ENCODE peak calls at places on chromosome 3, in nine cellular contexts. One of them, this sample, is unnamed.

GRCh38 chr3:27713435-27713880 is 8.7 kb downstream of the EOMES start:
- DNase-seq in GM06990: no peak
- DNase-seq in A549: no peak
- DNase-seq in fibroblast of lung: no peak
- DNase-seq in CD8-positive, alpha-beta T cell: no peak
- DNase-seq in fibroblast of pulmonary artery: no peak
- DNase-seq in heart left ventricle: no peak
- DNase-seq in NB4: no peak
- DNase-seq in epithelial cell of proximal tubule: no peak
- DNase-seq in this sample: no peak

GRCh38 chr3:88707837-88708236 is 399.6 kb upstream of the EPHA3 start:
- DNase-seq in GM06990: no peak
- DNase-seq in A549: no peak
- DNase-seq in fibroblast of lung: no peak
- DNase-seq in CD8-positive, alpha-beta T cell: no peak
- DNase-seq in fibroblast of pulmonary artery: no peak
- DNase-seq in heart left ventricle: no peak
- DNase-seq in NB4: no peak
- DNase-seq in epithelial cell of proximal tubule: no peak
- DNase-seq in this sample: no peak

GRCh38 chr3:149473991-149474819 is at the start of gene TM4SF4:
- DNase-seq in GM06990: no peak
- DNase-seq in A549: peak; percentile 69
- DNase-seq in fibroblast of lung: no peak
- DNase-seq in CD8-positive, alpha-beta T cell: no peak
- DNase-seq in fibroblast of pulmonary artery: no peak
- DNase-seq in heart left ventricle: no peak
- DNase-seq in NB4: no peak
- DNase-seq in epithelial cell of proximal tubule: peak; percentile 53
- DNase-seq in this sample: no peak

GRCh38 chr3:43542328-43543043 is 79.3 kb downstream of the ANO10 start:
- DNase-seq in GM06990: no peak
- DNase-seq in A549: no peak
- DNase-seq in fibroblast of lung: no peak
- DNase-seq in CD8-positive, alpha-beta T cell: no peak
- DNase-seq in fibroblast of pulmonary artery: no peak
- DNase-seq in heart left ventricle: no peak
- DNase-seq in NB4: no peak
- DNase-seq in epithelial cell of proximal tubule: no peak
- DNase-seq in this sample: no peak

GRCh38 chr3:46844851-46845250 is 18.4 kb downstream of the MYL3 start:
- DNase-seq in GM06990: no peak
- DNase-seq in A549: no peak
- DNase-seq in fibroblast of lung: peak; percentile 7
- DNase-seq in CD8-positive, alpha-beta T cell: no peak
- DNase-seq in fibroblast of pulmonary artery: no peak
- DNase-seq in heart left ventricle: no peak
- DNase-seq in NB4: no peak
- DNase-seq in epithelial cell of proximal tubule: no peak
- DNase-seq in this sample: no peak

GRCh38 chr3:24305795-24306467 is 188.7 kb downstream of the THRB start:
- DNase-seq in GM06990: no peak
- DNase-seq in A549: no peak
- DNase-seq in fibroblast of lung: peak; percentile 44
- DNase-seq in CD8-positive, alpha-beta T cell: no peak
- DNase-seq in fibroblast of pulmonary artery: peak; percentile 39
- DNase-seq in heart left ventricle: no peak
- DNase-seq in NB4: no peak
- DNase-seq in epithelial cell of proximal tubule: no peak
- DNase-seq in this sample: no peak

GRCh38 chr3:101571028-101571895 is 2.7 kb upstream of the PCNP start:
- DNase-seq in GM06990: no peak
- DNase-seq in A549: no peak
- DNase-seq in fibroblast of lung: no peak
- DNase-seq in CD8-positive, alpha-beta T cell: no peak
- DNase-seq in fibroblast of pulmonary artery: no peak
- DNase-seq in heart left ventricle: no peak
- DNase-seq in NB4: no peak
- DNase-seq in epithelial cell of proximal tubule: no peak
- DNase-seq in this sample: no peak

GRCh38 chr3:141408596-141408995 is 40.3 kb downstream of the ZBTB38 start:
- DNase-seq in GM06990: no peak
- DNase-seq in A549: no peak
- DNase-seq in fibroblast of lung: no peak
- DNase-seq in CD8-positive, alpha-beta T cell: no peak
- DNase-seq in fibroblast of pulmonary artery: no peak
- DNase-seq in heart left ventricle: no peak
- DNase-seq in NB4: no peak
- DNase-seq in epithelial cell of proximal tubule: no peak
- DNase-seq in this sample: no peak

GRCh38 chr3:116087431-116087830 is 357.9 kb downstream of the LSAMP start:
- DNase-seq in GM06990: no peak
- DNase-seq in A549: no peak
- DNase-seq in fibroblast of lung: no peak
- DNase-seq in CD8-positive, alpha-beta T cell: no peak
- DNase-seq in fibroblast of pulmonary artery: no peak
- DNase-seq in heart left ventricle: no peak
- DNase-seq in NB4: no peak
- DNase-seq in epithelial cell of proximal tubule: no peak
- DNase-seq in this sample: no peak

GRCh38 chr3:99637041-99637380 is 1.4 kb upstream of the COL8A1 start:
- DNase-seq in GM06990: no peak
- DNase-seq in A549: no peak
- DNase-seq in fibroblast of lung: peak; percentile 75
- DNase-seq in CD8-positive, alpha-beta T cell: no peak
- DNase-seq in fibroblast of pulmonary artery: peak; percentile 65
- DNase-seq in heart left ventricle: no peak
- DNase-seq in NB4: no peak
- DNase-seq in epithelial cell of proximal tubule: no peak
- DNase-seq in this sample: no peak
- TF ChIP-seq CTCF in GM06990: no peak
- TF ChIP-seq CTCF in A549: no peak
- TF ChIP-seq CTCF in fibroblast of lung: no peak
- TF ChIP-seq CTCF in CD8-positive, alpha-beta T cell: no peak
- TF ChIP-seq CTCF in fibroblast of pulmonary artery: peak; percentile 29
- TF ChIP-seq CTCF in heart left ventricle: no peak
- TF ChIP-seq CTCF in NB4: no peak
- TF ChIP-seq CTCF in epithelial cell of proximal tubule: no peak
- TF ChIP-seq CTCF in this sample: no peak

DNA sequence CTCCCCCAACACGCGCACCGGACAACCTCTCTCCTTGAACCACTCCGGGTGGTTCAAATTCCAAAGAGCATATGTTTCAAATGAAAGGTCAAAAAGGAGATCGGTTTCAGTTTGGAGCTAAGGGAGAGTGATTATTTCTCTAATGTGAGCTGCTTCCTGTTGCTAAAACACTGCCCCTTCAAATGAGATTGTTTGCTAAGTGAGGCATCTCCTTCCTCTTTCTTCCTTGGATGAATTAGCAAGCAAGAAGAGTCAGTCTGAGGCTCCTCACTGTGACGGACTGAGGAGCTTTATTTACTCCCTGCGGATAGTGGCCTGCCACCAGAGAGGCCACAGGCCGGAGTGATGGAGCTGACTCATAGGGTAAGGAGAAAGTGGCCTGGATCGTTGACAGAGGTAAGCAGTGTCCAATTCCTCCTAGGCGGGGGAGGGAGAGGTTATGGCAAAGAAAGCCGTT is 166.9 kb upstream of the ANKRD28 start:
- DNase-seq in GM06990: no peak
- DNase-seq in A549: no peak
- DNase-seq in fibroblast of lung: peak; percentile 55
- DNase-seq in CD8-positive, alpha-beta T cell: no peak
- DNase-seq in fibroblast of pulmonary artery: peak; percentile 15
- DNase-seq in heart left ventricle: no peak
- DNase-seq in NB4: peak; percentile 69
- DNase-seq in epithelial cell of proximal tubule: no peak
- DNase-seq in this sample: no peak
- H3K4me3 ChIP-seq in GM06990: no peak overlapping the region
- H3K4me3 ChIP-seq in A549: no peak overlapping the region
- H3K4me3 ChIP-seq in fibroblast of lung: peak overlapping the region; percentile 27
- H3K4me3 ChIP-seq in CD8-positive, alpha-beta T cell: no peak overlapping the region
- H3K4me3 ChIP-seq in fibroblast of pulmonary artery: no peak overlapping the region
- H3K4me3 ChIP-seq in heart left ventricle: no peak overlapping the region
- H3K4me3 ChIP-seq in NB4: no peak overlapping the region
- H3K4me3 ChIP-seq in epithelial cell of proximal tubule: no peak overlapping the region
- H3K4me3 ChIP-seq in this sample: no peak overlapping the region

GRCh38 chr3:32681811-32682210 is 3.2 kb upstream of the CNOT10 start:
- DNase-seq in GM06990: no peak
- DNase-seq in A549: peak; percentile 14
- DNase-seq in fibroblast of lung: no peak
- DNase-seq in CD8-positive, alpha-beta T cell: no peak
- DNase-seq in fibroblast of pulmonary artery: no peak
- DNase-seq in heart left ventricle: no peak
- DNase-seq in NB4: no peak
- DNase-seq in epithelial cell of proximal tubule: no peak
- DNase-seq in this sample: no peak

GRCh38 chr3:32685604-32686185 is 707 bp downstream of the CNOT10 start:
- DNase-seq in GM06990: no peak
- DNase-seq in A549: peak; percentile 30
- DNase-seq in fibroblast of lung: peak; percentile 23
- DNase-seq in CD8-positive, alpha-beta T cell: no peak
- DNase-seq in fibroblast of pulmonary artery: peak; percentile 36
- DNase-seq in heart left ventricle: no peak
- DNase-seq in NB4: no peak
- DNase-seq in epithelial cell of proximal tubule: no peak
- DNase-seq in this sample: peak; percentile 12

GRCh38 chr3:32686713-32687112 is 1.7 kb downstream of the CNOT10 start:
- DNase-seq in GM06990: no peak
- DNase-seq in A549: no peak
- DNase-seq in fibroblast of lung: no peak
- DNase-seq in CD8-positive, alpha-beta T cell: no peak
- DNase-seq in fibroblast of pulmonary artery: no peak
- DNase-seq in heart left ventricle: no peak
- DNase-seq in NB4: peak; percentile 10
- DNase-seq in epithelial cell of proximal tubule: no peak
- DNase-seq in this sample: no peak

GRCh38 chr3:32684029-32684799 is 774 bp upstream of the CNOT10 start:
- DNase-seq in GM06990: no peak
- DNase-seq in A549: no peak
- DNase-seq in fibroblast of lung: no peak
- DNase-seq in CD8-positive, alpha-beta T cell: no peak
- DNase-seq in fibroblast of pulmonary artery: no peak
- DNase-seq in heart left ventricle: no peak
- DNase-seq in NB4: no peak
- DNase-seq in epithelial cell of proximal tubule: no peak
- DNase-seq in this sample: no peak

GRCh38 chr3:32684800-32685603 is at the start of gene CNOT10:
- DNase-seq in GM06990: peak; percentile 98
- DNase-seq in A549: peak; percentile 94
- DNase-seq in fibroblast of lung: peak; percentile 89
- DNase-seq in CD8-positive, alpha-beta T cell: peak; percentile 97
- DNase-seq in fibroblast of pulmonary artery: peak; percentile 93
- DNase-seq in heart left ventricle: peak; percentile 94
- DNase-seq in NB4: peak; percentile 97
- DNase-seq in epithelial cell of proximal tubule: no peak
- DNase-seq in this sample: peak; percentile 88
- TF ChIP-seq CTCF in GM06990: no peak
- TF ChIP-seq CTCF in A549: peak; percentile 5
- TF ChIP-seq CTCF in fibroblast of lung: no peak
- TF ChIP-seq CTCF in CD8-positive, alpha-beta T cell: peak; percentile 27
- TF ChIP-seq CTCF in fibroblast of pulmonary artery: no peak
- TF ChIP-seq CTCF in heart left ventricle: peak; percentile 37
- TF ChIP-seq CTCF in NB4: no peak
- TF ChIP-seq CTCF in epithelial cell of proximal tubule: peak; percentile 1
- TF ChIP-seq CTCF in this sample: no peak

GRCh38 chr3:42022355-42022754 is 60.5 kb upstream of the ULK4 start:
- DNase-seq in GM06990: no peak
- DNase-seq in A549: no peak
- DNase-seq in fibroblast of lung: no peak
- DNase-seq in CD8-positive, alpha-beta T cell: no peak
- DNase-seq in fibroblast of pulmonary artery: no peak
- DNase-seq in heart left ventricle: no peak
- DNase-seq in NB4: no peak
- DNase-seq in epithelial cell of proximal tubule: no peak
- DNase-seq in this sample: no peak

GRCh38 chr3:42023380-42023779 is 61.5 kb upstream of the ULK4 start:
- DNase-seq in GM06990: no peak
- DNase-seq in A549: no peak
- DNase-seq in fibroblast of lung: no peak
- DNase-seq in CD8-positive, alpha-beta T cell: no peak
- DNase-seq in fibroblast of pulmonary artery: no peak
- DNase-seq in heart left ventricle: no peak
- DNase-seq in NB4: no peak
- DNase-seq in epithelial cell of proximal tubule: no peak
- DNase-seq in this sample: no peak

GRCh38 chr3:42028474-42028873 is 62.7 kb upstream of the TRAK1 start:
- DNase-seq in GM06990: no peak
- DNase-seq in A549: no peak
- DNase-seq in fibroblast of lung: no peak
- DNase-seq in CD8-positive, alpha-beta T cell: no peak
- DNase-seq in fibroblast of pulmonary artery: no peak
- DNase-seq in heart left ventricle: no peak
- DNase-seq in NB4: no peak
- DNase-seq in epithelial cell of proximal tubule: no peak
- DNase-seq in this sample: no peak

GRCh38 chr3:42025388-42026138 is 63.7 kb upstream of the ULK4 start:
- DNase-seq in GM06990: no peak
- DNase-seq in A549: peak; percentile 67
- DNase-seq in fibroblast of lung: peak; percentile 99
- DNase-seq in CD8-positive, alpha-beta T cell: no peak
- DNase-seq in fibroblast of pulmonary artery: peak; percentile 98
- DNase-seq in heart left ventricle: peak; percentile 95
- DNase-seq in NB4: peak; percentile 91
- DNase-seq in epithelial cell of proximal tubule: peak; percentile 64
- DNase-seq in this sample: no peak

DNA sequence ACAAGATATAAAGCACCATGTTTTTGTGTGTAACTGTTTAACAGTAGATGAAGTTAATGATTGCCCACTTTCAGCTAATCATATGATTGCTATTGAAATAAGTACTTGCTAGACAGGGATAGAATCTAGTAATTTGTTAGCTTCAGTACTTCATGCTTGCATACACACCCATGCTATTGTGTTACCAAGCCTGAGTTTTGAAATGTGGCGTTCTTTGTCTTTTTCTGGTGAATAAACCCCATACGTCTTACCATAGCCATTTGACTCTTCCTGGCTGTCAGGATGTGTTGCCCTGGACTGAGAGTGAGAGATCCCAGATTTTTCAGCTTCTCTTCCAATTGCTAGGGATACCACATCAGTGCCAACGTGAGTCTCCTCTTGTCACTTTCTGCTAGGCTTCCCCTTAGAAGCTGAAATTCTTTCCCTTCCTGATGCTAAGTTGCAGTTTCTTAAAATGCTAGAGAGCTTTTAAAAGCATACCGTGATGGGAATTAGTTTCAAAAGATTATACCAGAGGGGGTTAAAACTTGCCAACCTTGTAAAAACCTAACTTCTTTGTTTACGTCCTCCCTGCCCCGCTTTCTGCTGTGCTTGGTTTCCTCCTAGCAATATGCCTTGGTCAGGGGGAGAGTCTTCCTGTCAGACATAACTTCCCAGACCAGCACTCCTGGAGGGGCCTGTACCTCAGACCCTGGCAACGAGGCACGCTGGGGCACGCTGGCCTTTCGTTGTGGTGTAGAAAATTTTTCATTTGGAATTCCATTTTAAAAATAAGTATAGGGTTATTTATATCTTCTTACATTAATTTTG is 62.9 kb upstream of the ULK4 start:
- DNase-seq in GM06990: no peak
- DNase-seq in A549: no peak
- DNase-seq in fibroblast of lung: no peak
- DNase-seq in CD8-positive, alpha-beta T cell: no peak
- DNase-seq in fibroblast of pulmonary artery: peak; percentile 37
- DNase-seq in heart left ventricle: peak; percentile 35
- DNase-seq in NB4: peak; percentile 70
- DNase-seq in epithelial cell of proximal tubule: peak; percentile 62
- DNase-seq in this sample: no peak
- H3K4me3 ChIP-seq in GM06990: no peak overlapping the region
- H3K4me3 ChIP-seq in A549: peak overlapping the region; percentile 15
- H3K4me3 ChIP-seq in fibroblast of lung: peak overlapping the region; percentile 1
- H3K4me3 ChIP-seq in CD8-positive, alpha-beta T cell: no peak overlapping the region
- H3K4me3 ChIP-seq in fibroblast of pulmonary artery: no peak overlapping the region
- H3K4me3 ChIP-seq in heart left ventricle: no peak overlapping the region
- H3K4me3 ChIP-seq in NB4: peak overlapping the region; percentile 42
- H3K4me3 ChIP-seq in epithelial cell of proximal tubule: peak overlapping the region; percentile 9
- H3K4me3 ChIP-seq in this sample: no peak overlapping the region